ENCODE peak calls at places on chromosomes 1 and 21, in five cellular contexts. P is lung, O is K562, K is aorta, V is GM06990. U is an unnamed sample. For H3K27me3, the result is how much of the 10 kb centered on the place peaks cover.

GRCh38 chr1:29148656-29149491 is 25.2 kb upstream of the TMEM200B start:
- DNase-seq in K (peak), P (no peak), V (no peak), O (no peak), U (no peak)

GRCh38 chr21:29208666-29209059 is 78.2 kb downstream of the MAP3K7CL start:
- DNase-seq in K (no peak), V (no peak), P (no peak), O (no peak), U (no peak)

GRCh38 chr1:226738421-226738994 is 574 bp downstream of the ITPKB start:
- DNase-seq in O (no peak), K (peak), P (peak), V (peak), U (peak)

GRCh38 chr1:35560256-35561225 is 2.9 kb downstream of the NCDN start:
- DNase-seq in P (no peak), V (no peak), O (no peak), K (peak), U (no peak)

GRCh38 chr1:20165522-20165951 is 20.4 kb upstream of the UBXN10 start:
- DNase-seq in O (peak), V (no peak), K (no peak), P (no peak), U (no peak)

GRCh38 chr1:36573445-36573844 is 90.7 kb upstream of the CSF3R start:
- DNase-seq in O (no peak), P (no peak), K (peak), V (no peak), U (no peak)

GRCh38 chr1:94554611-94555010 is 13.1 kb upstream of the F3 start:
- DNase-seq in V (no peak), O (no peak), K (no peak), P (no peak), U (no peak)

GRCh38 chr1:64519921-64520320 is 50.0 kb downstream of the CACHD1 start:
- DNase-seq in V (no peak), O (no peak), P (no peak), K (no peak), U (no peak)

GRCh38 chr1:81410919-81411318 is 389.8 kb upstream of the ADGRL2 start:
- DNase-seq in V (no peak), P (no peak), K (no peak), O (no peak), U (no peak)

GRCh38 chr1:21620011-21620410 is 49.1 kb downstream of the RAP1GAP start:
- DNase-seq in V (no peak), P (no peak), O (no peak), K (no peak), U (no peak)

GRCh38 chr1:21619041-21619947 is 49.9 kb downstream of the RAP1GAP start:
- DNase-seq in O (peak), P (no peak), V (no peak), K (no peak), U (no peak)

GRCh38 chr1:21621051-21621450 is 48.1 kb downstream of the RAP1GAP start:
- DNase-seq in K (no peak), V (no peak), P (no peak), O (no peak), U (no peak)

GRCh38 chr1:21621761-21622436 is 47.3 kb downstream of the RAP1GAP start:
- DNase-seq in P (no peak), O (no peak), K (no peak), V (no peak), U (no peak)

DNA sequence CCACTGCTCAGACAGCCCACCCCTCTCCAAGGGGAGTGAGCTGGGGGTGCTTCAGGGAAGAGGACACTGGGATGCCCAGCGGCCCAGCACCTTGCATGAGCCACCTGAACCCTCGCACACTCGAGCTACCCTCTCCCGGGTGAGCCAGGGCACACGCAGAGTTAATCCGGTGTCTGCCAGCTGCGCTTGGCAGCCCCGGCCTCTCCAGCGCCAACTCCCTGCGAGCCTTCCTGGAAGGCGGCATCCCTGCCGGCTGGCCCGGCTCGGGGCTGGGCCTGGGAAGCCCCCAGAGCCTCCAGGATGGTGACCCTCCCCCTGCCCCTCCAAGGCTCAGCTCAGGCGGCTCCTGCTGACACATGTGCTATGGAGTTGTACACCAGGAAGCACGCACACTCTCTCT is 48.7 kb downstream of the RAP1GAP start:
- DNase-seq in P (no peak), O (no peak), V (no peak), K (no peak), U (no peak)
- H3K27me3 ChIP-seq in P (under half), O (under half), V (under half), K (under half), U (under half)

GRCh38 chr1:23553206-23553895 is 6.0 kb downstream of the ID3 start:
- DNase-seq in P (no peak), K (no peak), V (no peak), O (no peak), U (no peak)
- H3K4me3 ChIP-seq in P (no peak), K (no peak), V (no peak), O (no peak), U (no peak)

DNA sequence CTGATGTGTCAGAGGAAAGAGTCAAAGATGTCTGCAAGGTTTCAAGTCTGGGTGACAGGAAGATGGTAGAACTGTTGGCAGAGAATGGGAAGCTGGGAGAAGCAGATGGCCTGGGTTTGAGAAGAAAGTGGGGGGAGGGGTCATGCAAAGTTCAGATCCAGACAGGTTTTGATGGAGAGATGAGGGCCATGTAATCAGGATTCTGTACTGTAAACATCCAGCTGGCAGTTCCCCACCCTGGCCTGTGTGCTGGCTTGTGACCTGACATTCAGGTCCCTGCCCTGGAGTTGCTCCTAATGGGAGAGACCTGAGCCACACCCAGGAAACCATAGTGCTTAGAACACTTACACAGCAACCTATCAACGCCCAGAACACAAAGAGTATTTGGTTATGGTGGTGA is 15.5 kb upstream of the ETV3 start:
- DNase-seq in P (no peak), V (no peak), O (peak), K (no peak), U (no peak)
- H3K27me3 ChIP-seq in P (under half), V (under half), O (under half), K (under half), U (under half)

DNA sequence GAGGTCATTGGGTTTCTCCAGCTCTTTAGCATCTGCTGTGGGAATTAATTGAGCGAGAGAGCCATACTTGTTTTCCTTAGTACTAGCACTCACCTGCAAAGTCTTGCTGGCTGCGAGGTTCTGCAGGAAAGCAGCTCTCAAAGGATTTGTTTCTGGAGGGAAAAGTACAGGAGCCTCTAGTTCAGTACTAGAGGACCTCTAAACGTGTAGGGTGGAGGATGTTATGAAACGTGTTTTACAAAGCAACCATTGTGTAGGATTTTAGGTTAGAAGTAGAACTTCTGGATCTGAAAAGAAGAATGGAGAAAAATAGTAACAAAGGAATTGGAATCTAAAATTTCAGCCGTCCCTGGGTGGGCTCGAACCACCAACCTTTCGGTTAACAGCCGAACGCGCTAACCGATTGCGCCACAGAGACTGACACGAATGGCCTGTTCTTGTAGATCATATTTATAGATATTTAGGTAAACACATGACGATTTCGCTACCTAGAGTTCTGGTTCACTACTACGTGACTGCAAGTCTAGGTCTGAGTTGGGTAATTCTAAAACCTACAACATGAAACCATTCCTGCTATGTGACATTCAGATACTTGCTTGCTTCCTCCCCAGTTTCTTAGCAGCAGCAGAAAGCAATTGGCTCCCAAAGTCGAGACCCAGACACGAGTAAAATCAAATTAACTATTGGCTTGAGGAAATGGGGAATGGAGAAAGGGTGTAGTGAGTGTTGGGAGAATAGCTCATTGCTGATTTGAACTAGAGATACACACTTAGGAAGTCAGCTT is 60.2 kb upstream of the CFAP126 start:
- DNase-seq in V (peak), O (peak), K (no peak), P (no peak), U (no peak)
- H3K4me3 ChIP-seq in V (no peak), O (peak), K (no peak), P (no peak), U (no peak)

DNA sequence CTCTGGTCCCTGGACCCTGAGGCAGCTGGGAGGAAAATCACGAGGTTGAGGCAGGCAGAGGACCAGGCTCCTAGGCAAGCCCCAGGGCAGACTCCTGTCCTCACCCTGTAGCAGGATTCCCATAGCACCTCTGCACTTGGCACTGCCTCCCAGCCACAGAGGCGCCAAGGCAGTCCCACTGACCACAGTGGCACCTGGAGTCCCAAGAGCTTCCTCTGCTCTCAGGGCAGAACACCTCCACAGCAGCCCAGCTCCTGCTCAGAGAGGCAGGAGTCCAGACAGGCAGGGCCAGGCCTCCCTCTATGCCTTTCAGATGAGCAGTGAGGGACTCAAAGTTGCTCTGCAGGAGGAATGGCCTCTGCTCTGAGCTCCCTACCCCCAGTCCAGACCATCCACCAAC is 34.9 kb downstream of the CDCA8 start:
- DNase-seq in K (peak), V (no peak), O (no peak), P (no peak), U (no peak)
- H3K27me3 ChIP-seq in K (under half), V (under half), O (under half), P (under half), U (under half)

GRCh38 chr1:52928083-52928404 is 968 bp downstream of the SCP2 start:
- DNase-seq in K (no peak), P (no peak), V (no peak), O (no peak), U (no peak)

GRCh38 chr1:52927219-52928082 is at the start of gene SCP2:
- DNase-seq in V (peak), O (peak), K (peak), P (peak), U (peak)

GRCh38 chr1:52929019-52929418 is 1.9 kb downstream of the SCP2 start:
- DNase-seq in O (no peak), V (no peak), K (no peak), P (no peak), U (no peak)

GRCh38 chr1:52926864-52927218 is 235 bp upstream of the SCP2 start:
- DNase-seq in K (no peak), O (no peak), P (no peak), V (no peak), U (no peak)

GRCh38 chr1:52925571-52926005 is 1.5 kb upstream of the SCP2 start:
- DNase-seq in O (no peak), P (no peak), V (no peak), K (no peak), U (no peak)
- H3K4me3 ChIP-seq in O (no peak), P (no peak), V (no peak), K (no peak), U (no peak)

GRCh38 chr1:214506972-214507431 is 44.4 kb downstream of the PTPN14 start:
- DNase-seq in V (no peak), K (no peak), O (no peak), P (no peak), U (no peak)

GRCh38 chr1:214503553-214503952 is 47.8 kb downstream of the PTPN14 start:
- DNase-seq in K (no peak), O (no peak), P (no peak), V (no peak), U (no peak)

GRCh38 chr1:214505134-214505533 is 46.3 kb downstream of the PTPN14 start:
- DNase-seq in V (no peak), K (no peak), P (no peak), O (no peak), U (no peak)

GRCh38 chr1:214500349-214501055 is 50.9 kb downstream of the PTPN14 start:
- DNase-seq in K (no peak), O (no peak), P (no peak), V (no peak), U (no peak)

GRCh38 chr1:214504330-214504729 is 47.1 kb downstream of the PTPN14 start:
- DNase-seq in V (no peak), K (no peak), O (no peak), P (no peak), U (no peak)
- H3K27me3 ChIP-seq in V (under half), K (under half), O (under half), P (under half), U (under half)

GRCh38 chr1:199312626-199313025 is 673.8 kb downstream of the PTPRC start:
- DNase-seq in P (no peak), K (no peak), V (no peak), O (no peak), U (no peak)
- H3K4me3 ChIP-seq in P (no peak), K (no peak), V (no peak), O (no peak), U (no peak)